ENCODE peak calls at places on chromosomes 1 and 21, in five cellular contexts. One of them, this sample, is unnamed.

GRCh38 chr1:17141441-17142197 is 22.4 kb upstream of the PADI2 start:
- DNase-seq in iPS-NIHi11: no peak
- DNase-seq in brain microvascular endothelial cell: no peak
- DNase-seq in brain pericyte: no peak
- DNase-seq in amniotic stem cell: no peak
- DNase-seq in this sample: no peak

GRCh38 chr1:193443886-193444285 is 257.5 kb upstream of the B3GALT2 start:
- DNase-seq in amniotic stem cell: no peak
- DNase-seq in brain pericyte: no peak
- DNase-seq in iPS-NIHi11: no peak
- DNase-seq in brain microvascular endothelial cell: no peak
- DNase-seq in this sample: no peak

GRCh38 chr21:34820051-34820450 is 151.3 kb downstream of the CLIC6 start:
- DNase-seq in brain pericyte: no peak
- DNase-seq in amniotic stem cell: no peak
- DNase-seq in brain microvascular endothelial cell: no peak
- DNase-seq in iPS-NIHi11: no peak
- DNase-seq in this sample: no peak

GRCh38 chr1:184387069-184387870 is 441 bp downstream of the C1orf21 start:
- DNase-seq in amniotic stem cell: peak; percentile 3
- DNase-seq in brain pericyte: no peak
- DNase-seq in brain microvascular endothelial cell: peak; percentile 5
- DNase-seq in iPS-NIHi11: peak; percentile 50
- DNase-seq in this sample: peak; percentile 28

GRCh38 chr1:25782608-25783201 is 17.3 kb upstream of the SELENON start:
- DNase-seq in iPS-NIHi11: no peak
- DNase-seq in brain pericyte: no peak
- DNase-seq in brain microvascular endothelial cell: no peak
- DNase-seq in amniotic stem cell: no peak
- DNase-seq in this sample: no peak

GRCh38 chr1:67748147-67748546 is 63.1 kb downstream of the GADD45A start:
- DNase-seq in brain microvascular endothelial cell: no peak
- DNase-seq in iPS-NIHi11: no peak
- DNase-seq in brain pericyte: no peak
- DNase-seq in amniotic stem cell: no peak
- DNase-seq in this sample: no peak

GRCh38 chr1:18725231-18725895 is 94.7 kb downstream of the PAX7 start:
- DNase-seq in brain microvascular endothelial cell: no peak
- DNase-seq in amniotic stem cell: no peak
- DNase-seq in iPS-NIHi11: peak; percentile 76
- DNase-seq in brain pericyte: no peak
- DNase-seq in this sample: no peak

GRCh38 chr1:869499-870244 is 54.1 kb upstream of the SAMD11 start:
- DNase-seq in amniotic stem cell: peak; percentile 1
- DNase-seq in iPS-NIHi11: peak; percentile 91
- DNase-seq in brain pericyte: no peak
- DNase-seq in brain microvascular endothelial cell: no peak
- DNase-seq in this sample: peak; percentile 13

GRCh38 chr1:43554444-43554992 is 23.8 kb downstream of the PTPRF start:
- DNase-seq in brain pericyte: no peak
- DNase-seq in amniotic stem cell: no peak
- DNase-seq in brain microvascular endothelial cell: peak; percentile 50
- DNase-seq in iPS-NIHi11: peak; percentile 56
- DNase-seq in this sample: peak; percentile 34

GRCh38 chr21:41387042-41387819 is 25.4 kb downstream of the MX2 start:
- DNase-seq in brain pericyte: no peak
- DNase-seq in iPS-NIHi11: no peak
- DNase-seq in amniotic stem cell: no peak
- DNase-seq in brain microvascular endothelial cell: no peak
- DNase-seq in this sample: no peak

GRCh38 chr1:48036693-48037386 is 39.7 kb upstream of the TRABD2B start:
- DNase-seq in amniotic stem cell: no peak
- DNase-seq in brain microvascular endothelial cell: peak; percentile 20
- DNase-seq in brain pericyte: no peak
- DNase-seq in iPS-NIHi11: no peak
- DNase-seq in this sample: peak; percentile 82

GRCh38 chr1:70220517-70221240 is 501 bp upstream of the SRSF11 start:
- DNase-seq in brain microvascular endothelial cell: no peak
- DNase-seq in brain pericyte: no peak
- DNase-seq in amniotic stem cell: no peak
- DNase-seq in iPS-NIHi11: no peak
- DNase-seq in this sample: no peak

GRCh38 chr1:26923711-26924110 is 2.2 kb downstream of the NUDC start:
- DNase-seq in iPS-NIHi11: no peak
- DNase-seq in amniotic stem cell: no peak
- DNase-seq in brain microvascular endothelial cell: peak; percentile 70
- DNase-seq in brain pericyte: no peak
- DNase-seq in this sample: peak; percentile 54

GRCh38 chr1:51324271-51325010 is 5.9 kb downstream of the TTC39A start:
- DNase-seq in iPS-NIHi11: no peak
- DNase-seq in brain pericyte: no peak
- DNase-seq in brain microvascular endothelial cell: no peak
- DNase-seq in amniotic stem cell: no peak
- DNase-seq in this sample: no peak

GRCh38 chr21:41612674-41613250 is 104.8 kb upstream of the TMPRSS2 start:
- DNase-seq in brain pericyte: peak; percentile 31
- DNase-seq in brain microvascular endothelial cell: peak; percentile 42
- DNase-seq in iPS-NIHi11: peak; percentile 85
- DNase-seq in amniotic stem cell: peak; percentile 63
- DNase-seq in this sample: peak; percentile 89

GRCh38 chr1:34640654-34641401 is 114.0 kb upstream of the GJB5 start:
- DNase-seq in brain microvascular endothelial cell: no peak
- DNase-seq in iPS-NIHi11: no peak
- DNase-seq in amniotic stem cell: no peak
- DNase-seq in brain pericyte: no peak
- DNase-seq in this sample: no peak

GRCh38 chr1:37794372-37795339 is 1.0 kb downstream of the MANEAL start:
- DNase-seq in brain pericyte: no peak
- DNase-seq in brain microvascular endothelial cell: no peak
- DNase-seq in amniotic stem cell: no peak
- DNase-seq in iPS-NIHi11: peak; percentile 30
- DNase-seq in this sample: no peak

GRCh38 chr1:86708923-86709322 is 4.5 kb downstream of the SH3GLB1 start:
- DNase-seq in brain microvascular endothelial cell: no peak
- DNase-seq in brain pericyte: no peak
- DNase-seq in amniotic stem cell: no peak
- DNase-seq in iPS-NIHi11: no peak
- DNase-seq in this sample: no peak

GRCh38 chr1:18726388-18726787 is 95.7 kb downstream of the PAX7 start:
- DNase-seq in brain pericyte: no peak
- DNase-seq in brain microvascular endothelial cell: no peak
- DNase-seq in iPS-NIHi11: no peak
- DNase-seq in amniotic stem cell: no peak
- DNase-seq in this sample: no peak

GRCh38 chr1:13828454-13829151 is 128.6 kb downstream of the PRDM2 start:
- DNase-seq in iPS-NIHi11: peak; percentile 91
- DNase-seq in brain pericyte: no peak
- DNase-seq in amniotic stem cell: no peak
- DNase-seq in brain microvascular endothelial cell: no peak
- DNase-seq in this sample: no peak

GRCh38 chr1:66925944-66926343 is 1.2 kb downstream of the MIER1 start:
- DNase-seq in amniotic stem cell: no peak
- DNase-seq in brain microvascular endothelial cell: no peak
- DNase-seq in brain pericyte: no peak
- DNase-seq in iPS-NIHi11: no peak
- DNase-seq in this sample: no peak

GRCh38 chr1:203038217-203038741 is 12.0 kb downstream of the PPFIA4 start:
- DNase-seq in brain microvascular endothelial cell: peak; percentile 32
- DNase-seq in amniotic stem cell: peak; percentile 59
- DNase-seq in iPS-NIHi11: no peak
- DNase-seq in brain pericyte: no peak
- DNase-seq in this sample: peak; percentile 100

GRCh38 chr1:86233406-86233805 is 76.8 kb upstream of the COL24A1 start:
- DNase-seq in brain microvascular endothelial cell: no peak
- DNase-seq in amniotic stem cell: no peak
- DNase-seq in brain pericyte: no peak
- DNase-seq in iPS-NIHi11: no peak
- DNase-seq in this sample: no peak

GRCh38 chr21:16588433-16588860 is 858.7 kb downstream of the USP25 start:
- DNase-seq in brain microvascular endothelial cell: peak; percentile 90
- DNase-seq in brain pericyte: peak; percentile 58
- DNase-seq in iPS-NIHi11: peak; percentile 38
- DNase-seq in amniotic stem cell: peak; percentile 75
- DNase-seq in this sample: peak; percentile 92

GRCh38 chr1:180353930-180354329 is 123.9 kb downstream of the LHX4 start:
- DNase-seq in amniotic stem cell: no peak
- DNase-seq in brain pericyte: no peak
- DNase-seq in iPS-NIHi11: peak; percentile 53
- DNase-seq in brain microvascular endothelial cell: no peak
- DNase-seq in this sample: no peak

GRCh38 chr1:218705911-218706893 is 361.1 kb downstream of the TGFB2 start:
- DNase-seq in brain pericyte: no peak
- DNase-seq in iPS-NIHi11: no peak
- DNase-seq in brain microvascular endothelial cell: peak; percentile 99
- DNase-seq in amniotic stem cell: no peak
- DNase-seq in this sample: peak; percentile 100

GRCh38 chr1:51236548-51237312 is 657 bp downstream of the RNF11 start:
- DNase-seq in amniotic stem cell: no peak
- DNase-seq in brain pericyte: no peak
- DNase-seq in brain microvascular endothelial cell: peak; percentile 58
- DNase-seq in iPS-NIHi11: peak; percentile 46
- DNase-seq in this sample: no peak

GRCh38 chr1:63912643-63913042 is 138.8 kb downstream of the ROR1 start:
- DNase-seq in brain microvascular endothelial cell: no peak
- DNase-seq in amniotic stem cell: no peak
- DNase-seq in iPS-NIHi11: no peak
- DNase-seq in brain pericyte: no peak
- DNase-seq in this sample: no peak

GRCh38 chr1:243598433-243598832 is 251.6 kb downstream of the AKT3 start:
- DNase-seq in iPS-NIHi11: no peak
- DNase-seq in brain microvascular endothelial cell: peak; percentile 89
- DNase-seq in brain pericyte: no peak
- DNase-seq in amniotic stem cell: peak; percentile 25
- DNase-seq in this sample: peak; percentile 83

GRCh38 chr1:246382589-246382988 is 124.5 kb downstream of the SMYD3 start:
- DNase-seq in brain microvascular endothelial cell: no peak
- DNase-seq in amniotic stem cell: no peak
- DNase-seq in brain pericyte: no peak
- DNase-seq in iPS-NIHi11: no peak
- DNase-seq in this sample: no peak

GRCh38 chr1:203077367-203077766 is 8.4 kb downstream of the MYOG start:
- DNase-seq in iPS-NIHi11: no peak
- DNase-seq in brain microvascular endothelial cell: no peak
- DNase-seq in brain pericyte: no peak
- DNase-seq in amniotic stem cell: no peak
- DNase-seq in this sample: no peak

GRCh38 chr1:94259635-94260289 is 22.4 kb upstream of the ARHGAP29 start:
- DNase-seq in amniotic stem cell: no peak
- DNase-seq in iPS-NIHi11: peak; percentile 53
- DNase-seq in brain microvascular endothelial cell: peak; percentile 84
- DNase-seq in brain pericyte: no peak
- DNase-seq in this sample: no peak

GRCh38 chr1:109240158-109241152 is 8.9 kb upstream of the CELSR2 start:
- DNase-seq in brain pericyte: peak; percentile 41
- DNase-seq in iPS-NIHi11: peak; percentile 56
- DNase-seq in amniotic stem cell: no peak
- DNase-seq in brain microvascular endothelial cell: peak; percentile 77
- DNase-seq in this sample: no peak

This sample was measured in A172.